ENCODE peak calls at places on chromosomes 5 and 9, in ten cellular contexts. One of them, this sample, is unnamed.

GRCh38 chr5:140216468-140217074 is 41.6 kb downstream of the CYSTM1 start:
- DNase-seq in body of pancreas: peak; percentile 30
- DNase-seq in SK-N-SH: no peak
- DNase-seq in GM12864: no peak
- DNase-seq in uterus: no peak
- DNase-seq in IMR-90: no peak
- DNase-seq in HCT116: no peak
- DNase-seq in left ventricle myocardium inferior: no peak
- DNase-seq in A549: no peak
- DNase-seq in AG09309: no peak
- DNase-seq in this sample: no peak

GRCh38 chr9:104740596-104740995 is 6.9 kb upstream of the NIPSNAP3A start:
- DNase-seq in body of pancreas: no peak
- DNase-seq in SK-N-SH: no peak
- DNase-seq in GM12864: no peak
- DNase-seq in uterus: no peak
- DNase-seq in IMR-90: peak; percentile 64
- DNase-seq in HCT116: no peak
- DNase-seq in left ventricle myocardium inferior: no peak
- DNase-seq in A549: peak; percentile 11
- DNase-seq in AG09309: peak; percentile 40
- DNase-seq in this sample: no peak

GRCh38 chr5:125584119-125584518 is 837.7 kb upstream of the ZNF608 start:
- DNase-seq in body of pancreas: no peak
- DNase-seq in SK-N-SH: no peak
- DNase-seq in GM12864: no peak
- DNase-seq in uterus: no peak
- DNase-seq in IMR-90: no peak
- DNase-seq in HCT116: no peak
- DNase-seq in left ventricle myocardium inferior: no peak
- DNase-seq in A549: no peak
- DNase-seq in AG09309: no peak
- DNase-seq in this sample: no peak

GRCh38 chr5:75007537-75007847 is 44.9 kb downstream of the GCNT4 start:
- DNase-seq in body of pancreas: no peak
- DNase-seq in SK-N-SH: no peak
- DNase-seq in GM12864: no peak
- DNase-seq in uterus: no peak
- DNase-seq in IMR-90: peak; percentile 81
- DNase-seq in HCT116: no peak
- DNase-seq in left ventricle myocardium inferior: no peak
- DNase-seq in A549: no peak
- DNase-seq in AG09309: peak; percentile 91
- DNase-seq in this sample: no peak

GRCh38 chr5:61624553-61624952 is 292.5 kb downstream of the ZSWIM6 start:
- DNase-seq in body of pancreas: no peak
- DNase-seq in SK-N-SH: no peak
- DNase-seq in GM12864: no peak
- DNase-seq in uterus: no peak
- DNase-seq in IMR-90: no peak
- DNase-seq in HCT116: no peak
- DNase-seq in left ventricle myocardium inferior: no peak
- DNase-seq in A549: no peak
- DNase-seq in AG09309: no peak
- DNase-seq in this sample: no peak

GRCh38 chr9:127919253-127919815 is 2.5 kb upstream of the ST6GALNAC4 start:
- DNase-seq in body of pancreas: peak; percentile 94
- DNase-seq in SK-N-SH: no peak
- DNase-seq in GM12864: no peak
- DNase-seq in uterus: peak; percentile 94
- DNase-seq in IMR-90: peak; percentile 99
- DNase-seq in HCT116: peak; percentile 99
- DNase-seq in left ventricle myocardium inferior: peak; percentile 82
- DNase-seq in A549: peak; percentile 98
- DNase-seq in AG09309: peak; percentile 99
- DNase-seq in this sample: peak; percentile 86

GRCh38 chr9:28378236-28378635 is 805.0 kb upstream of the C9orf72 start:
- DNase-seq in body of pancreas: no peak
- DNase-seq in SK-N-SH: no peak
- DNase-seq in GM12864: no peak
- DNase-seq in uterus: no peak
- DNase-seq in IMR-90: no peak
- DNase-seq in HCT116: no peak
- DNase-seq in left ventricle myocardium inferior: no peak
- DNase-seq in A549: no peak
- DNase-seq in AG09309: no peak
- DNase-seq in this sample: no peak

GRCh38 chr9:124133752-124134151 is 122.2 kb downstream of the LHX2 start:
- DNase-seq in body of pancreas: peak; percentile 31
- DNase-seq in SK-N-SH: no peak
- DNase-seq in GM12864: peak; percentile 55
- DNase-seq in uterus: no peak
- DNase-seq in IMR-90: peak; percentile 26
- DNase-seq in HCT116: no peak
- DNase-seq in left ventricle myocardium inferior: no peak
- DNase-seq in A549: peak; percentile 43
- DNase-seq in AG09309: no peak
- DNase-seq in this sample: no peak

GRCh38 chr5:88878976-88879375 is 4.0 kb downstream of the MEF2C start:
- DNase-seq in body of pancreas: no peak
- DNase-seq in SK-N-SH: no peak
- DNase-seq in GM12864: no peak
- DNase-seq in uterus: no peak
- DNase-seq in IMR-90: peak; percentile 63
- DNase-seq in HCT116: no peak
- DNase-seq in left ventricle myocardium inferior: no peak
- DNase-seq in A549: no peak
- DNase-seq in AG09309: no peak
- DNase-seq in this sample: no peak

GRCh38 chr5:88877826-88878225 is 5.2 kb downstream of the MEF2C start:
- DNase-seq in body of pancreas: no peak
- DNase-seq in SK-N-SH: no peak
- DNase-seq in GM12864: no peak
- DNase-seq in uterus: no peak
- DNase-seq in IMR-90: no peak
- DNase-seq in HCT116: no peak
- DNase-seq in left ventricle myocardium inferior: no peak
- DNase-seq in A549: no peak
- DNase-seq in AG09309: no peak
- DNase-seq in this sample: no peak

GRCh38 chr5:88881566-88881965 is 1.4 kb downstream of the MEF2C start:
- DNase-seq in body of pancreas: no peak
- DNase-seq in SK-N-SH: no peak
- DNase-seq in GM12864: no peak
- DNase-seq in uterus: no peak
- DNase-seq in IMR-90: peak; percentile 9
- DNase-seq in HCT116: no peak
- DNase-seq in left ventricle myocardium inferior: no peak
- DNase-seq in A549: no peak
- DNase-seq in AG09309: no peak
- DNase-seq in this sample: no peak

GRCh38 chr5:88880196-88880595 is 2.8 kb downstream of the MEF2C start:
- DNase-seq in body of pancreas: no peak
- DNase-seq in SK-N-SH: no peak
- DNase-seq in GM12864: no peak
- DNase-seq in uterus: no peak
- DNase-seq in IMR-90: no peak
- DNase-seq in HCT116: no peak
- DNase-seq in left ventricle myocardium inferior: no peak
- DNase-seq in A549: no peak
- DNase-seq in AG09309: no peak
- DNase-seq in this sample: no peak

GRCh38 chr5:88879724-88880123 is 3.3 kb downstream of the MEF2C start:
- DNase-seq in body of pancreas: no peak
- DNase-seq in SK-N-SH: no peak
- DNase-seq in GM12864: no peak
- DNase-seq in uterus: no peak
- DNase-seq in IMR-90: no peak
- DNase-seq in HCT116: no peak
- DNase-seq in left ventricle myocardium inferior: no peak
- DNase-seq in A549: no peak
- DNase-seq in AG09309: no peak
- DNase-seq in this sample: peak; percentile 33
- H3K4me3 ChIP-seq in body of pancreas: no peak overlapping the region
- H3K4me3 ChIP-seq in SK-N-SH: no peak overlapping the region
- H3K4me3 ChIP-seq in GM12864: peak overlapping the region; percentile 89
- H3K4me3 ChIP-seq in uterus: peak overlapping the region; percentile 52
- H3K4me3 ChIP-seq in IMR-90: no peak overlapping the region
- H3K4me3 ChIP-seq in HCT116: no peak overlapping the region
- H3K4me3 ChIP-seq in left ventricle myocardium inferior: peak overlapping the region; percentile 79
- H3K4me3 ChIP-seq in A549: no peak overlapping the region
- H3K4me3 ChIP-seq in AG09309: no peak overlapping the region
- H3K4me3 ChIP-seq in this sample: no peak overlapping the region

GRCh38 chr5:133051547-133052316 is at the start of gene HSPA4:
- DNase-seq in body of pancreas: peak; percentile 99
- DNase-seq in SK-N-SH: peak; percentile 96
- DNase-seq in GM12864: peak; percentile 96
- DNase-seq in uterus: peak; percentile 99
- DNase-seq in IMR-90: peak; percentile 99
- DNase-seq in HCT116: peak; percentile 97
- DNase-seq in left ventricle myocardium inferior: peak; percentile 97
- DNase-seq in A549: peak; percentile 99
- DNase-seq in AG09309: peak; percentile 94
- DNase-seq in this sample: peak; percentile 92

GRCh38 chr5:133050500-133050899 is 1.3 kb upstream of the HSPA4 start:
- DNase-seq in body of pancreas: no peak
- DNase-seq in SK-N-SH: no peak
- DNase-seq in GM12864: no peak
- DNase-seq in uterus: no peak
- DNase-seq in IMR-90: no peak
- DNase-seq in HCT116: no peak
- DNase-seq in left ventricle myocardium inferior: no peak
- DNase-seq in A549: no peak
- DNase-seq in AG09309: no peak
- DNase-seq in this sample: no peak

GRCh38 chr5:133049726-133050048 is 2.1 kb upstream of the HSPA4 start:
- DNase-seq in body of pancreas: no peak
- DNase-seq in SK-N-SH: peak; percentile 63
- DNase-seq in GM12864: no peak
- DNase-seq in uterus: no peak
- DNase-seq in IMR-90: no peak
- DNase-seq in HCT116: no peak
- DNase-seq in left ventricle myocardium inferior: no peak
- DNase-seq in A549: peak; percentile 49
- DNase-seq in AG09309: no peak
- DNase-seq in this sample: no peak

GRCh38 chr5:133052317-133053175 is 733 bp downstream of the HSPA4 start:
- DNase-seq in body of pancreas: peak; percentile 48
- DNase-seq in SK-N-SH: peak; percentile 80
- DNase-seq in GM12864: no peak
- DNase-seq in uterus: peak; percentile 25
- DNase-seq in IMR-90: peak; percentile 44
- DNase-seq in HCT116: no peak
- DNase-seq in left ventricle myocardium inferior: peak; percentile 66
- DNase-seq in A549: peak; percentile 52
- DNase-seq in AG09309: no peak
- DNase-seq in this sample: no peak

DNA sequence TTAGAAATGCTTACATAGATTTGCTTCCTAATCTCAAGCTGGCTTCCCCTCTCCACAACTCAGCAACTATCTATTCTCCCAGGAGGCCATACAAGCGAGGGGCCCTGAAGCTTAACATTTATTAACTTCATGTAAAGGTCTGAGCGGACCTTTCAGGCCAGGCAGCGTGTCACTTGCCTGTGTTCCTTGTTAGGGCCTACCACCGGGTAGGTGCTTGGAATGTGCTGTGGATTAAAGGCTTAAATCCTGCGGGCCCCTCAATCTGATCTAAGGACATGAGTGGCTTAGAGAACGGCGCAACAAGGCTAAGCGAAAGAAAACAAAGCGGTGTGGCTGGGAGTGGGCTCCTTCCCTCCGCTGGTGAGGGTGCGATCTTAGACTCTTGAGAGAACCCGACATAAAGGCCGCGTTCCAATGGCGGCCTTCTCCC is 681 bp upstream of the HSPA4 start:
- DNase-seq in body of pancreas: no peak
- DNase-seq in SK-N-SH: no peak
- DNase-seq in GM12864: no peak
- DNase-seq in uterus: peak; percentile 17
- DNase-seq in IMR-90: no peak
- DNase-seq in HCT116: no peak
- DNase-seq in left ventricle myocardium inferior: no peak
- DNase-seq in A549: no peak
- DNase-seq in AG09309: no peak
- DNase-seq in this sample: peak; percentile 81
- H3K4me3 ChIP-seq in body of pancreas: peak overlapping the region; percentile 85
- H3K4me3 ChIP-seq in SK-N-SH: peak overlapping the region; percentile 97
- H3K4me3 ChIP-seq in GM12864: peak overlapping the region; percentile 83
- H3K4me3 ChIP-seq in uterus: peak overlapping the region; percentile 73
- H3K4me3 ChIP-seq in IMR-90: peak overlapping the region; percentile 51
- H3K4me3 ChIP-seq in HCT116: peak overlapping the region; percentile 99
- H3K4me3 ChIP-seq in left ventricle myocardium inferior: peak overlapping the region; percentile 98
- H3K4me3 ChIP-seq in A549: peak overlapping the region; percentile 95
- H3K4me3 ChIP-seq in AG09309: peak overlapping the region; percentile 98
- H3K4me3 ChIP-seq in this sample: peak overlapping the region; percentile 97

DNA sequence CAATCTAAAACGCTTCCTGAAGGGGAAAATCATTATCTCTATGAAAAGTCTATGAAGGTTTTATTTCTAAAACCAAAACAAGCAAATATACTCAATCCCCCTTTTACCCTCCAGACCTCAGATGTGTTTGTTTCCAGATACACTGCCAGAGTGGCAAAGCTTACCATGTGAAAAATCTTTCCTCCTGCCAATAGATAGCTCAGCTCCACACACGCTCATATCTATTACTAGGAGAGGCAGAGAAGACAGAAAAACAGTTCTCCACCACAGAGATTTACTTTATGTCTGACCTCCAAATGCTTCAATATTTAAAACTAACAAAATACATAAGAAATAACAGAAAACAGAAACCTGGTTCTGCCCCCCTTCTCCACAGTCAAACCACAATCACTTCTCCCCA is 7.0 kb downstream of the IRX2 start:
- DNase-seq in body of pancreas: no peak
- DNase-seq in SK-N-SH: no peak
- DNase-seq in GM12864: no peak
- DNase-seq in uterus: no peak
- DNase-seq in IMR-90: no peak
- DNase-seq in HCT116: no peak
- DNase-seq in left ventricle myocardium inferior: no peak
- DNase-seq in A549: no peak
- DNase-seq in AG09309: no peak
- DNase-seq in this sample: no peak
- H3K4me3 ChIP-seq in body of pancreas: no peak overlapping the region
- H3K4me3 ChIP-seq in SK-N-SH: no peak overlapping the region
- H3K4me3 ChIP-seq in GM12864: no peak overlapping the region
- H3K4me3 ChIP-seq in uterus: no peak overlapping the region
- H3K4me3 ChIP-seq in IMR-90: no peak overlapping the region
- H3K4me3 ChIP-seq in HCT116: no peak overlapping the region
- H3K4me3 ChIP-seq in left ventricle myocardium inferior: no peak overlapping the region
- H3K4me3 ChIP-seq in A549: no peak overlapping the region
- H3K4me3 ChIP-seq in AG09309: no peak overlapping the region
- H3K4me3 ChIP-seq in this sample: no peak overlapping the region

GRCh38 chr9:129493002-129493713 is 127.7 kb downstream of the C9orf50 start:
- DNase-seq in body of pancreas: no peak
- DNase-seq in SK-N-SH: no peak
- DNase-seq in GM12864: no peak
- DNase-seq in uterus: no peak
- DNase-seq in IMR-90: no peak
- DNase-seq in HCT116: no peak
- DNase-seq in left ventricle myocardium inferior: no peak
- DNase-seq in A549: no peak
- DNase-seq in AG09309: no peak
- DNase-seq in this sample: no peak

GRCh38 chr9:129490583-129491485 is 130.1 kb downstream of the C9orf50 start:
- DNase-seq in body of pancreas: peak; percentile 75
- DNase-seq in SK-N-SH: no peak
- DNase-seq in GM12864: no peak
- DNase-seq in uterus: no peak
- DNase-seq in IMR-90: no peak
- DNase-seq in HCT116: no peak
- DNase-seq in left ventricle myocardium inferior: peak; percentile 46
- DNase-seq in A549: peak; percentile 64
- DNase-seq in AG09309: no peak
- DNase-seq in this sample: no peak

GRCh38 chr9:129493714-129494047 is 127.2 kb downstream of the C9orf50 start:
- DNase-seq in body of pancreas: no peak
- DNase-seq in SK-N-SH: no peak
- DNase-seq in GM12864: no peak
- DNase-seq in uterus: no peak
- DNase-seq in IMR-90: no peak
- DNase-seq in HCT116: no peak
- DNase-seq in left ventricle myocardium inferior: no peak
- DNase-seq in A549: no peak
- DNase-seq in AG09309: no peak
- DNase-seq in this sample: no peak

GRCh38 chr9:129489838-129490582 is 130.9 kb downstream of the C9orf50 start:
- DNase-seq in body of pancreas: no peak
- DNase-seq in SK-N-SH: no peak
- DNase-seq in GM12864: no peak
- DNase-seq in uterus: peak; percentile 72
- DNase-seq in IMR-90: peak; percentile 45
- DNase-seq in HCT116: no peak
- DNase-seq in left ventricle myocardium inferior: no peak
- DNase-seq in A549: peak; percentile 68
- DNase-seq in AG09309: no peak
- DNase-seq in this sample: no peak

GRCh38 chr9:129491486-129491855 is 129.4 kb downstream of the C9orf50 start:
- DNase-seq in body of pancreas: peak; percentile 83
- DNase-seq in SK-N-SH: no peak
- DNase-seq in GM12864: no peak
- DNase-seq in uterus: peak; percentile 75
- DNase-seq in IMR-90: no peak
- DNase-seq in HCT116: no peak
- DNase-seq in left ventricle myocardium inferior: peak; percentile 74
- DNase-seq in A549: no peak
- DNase-seq in AG09309: no peak
- DNase-seq in this sample: no peak
- H3K4me3 ChIP-seq in body of pancreas: no peak overlapping the region
- H3K4me3 ChIP-seq in SK-N-SH: no peak overlapping the region
- H3K4me3 ChIP-seq in GM12864: no peak overlapping the region
- H3K4me3 ChIP-seq in uterus: peak overlapping the region; percentile 54
- H3K4me3 ChIP-seq in IMR-90: no peak overlapping the region
- H3K4me3 ChIP-seq in HCT116: no peak overlapping the region
- H3K4me3 ChIP-seq in left ventricle myocardium inferior: peak overlapping the region; percentile 72
- H3K4me3 ChIP-seq in A549: peak overlapping the region; percentile 41
- H3K4me3 ChIP-seq in AG09309: no peak overlapping the region
- H3K4me3 ChIP-seq in this sample: peak overlapping the region; percentile 59

This sample was measured in retinal pigment epithelial cell.